ENCODE peak calls at places on chromosomes 12 and 14, in eight cellular contexts. C, E, G, Y, X, V, J and Q are unnamed samples.

GRCh38 chr14:100246809-100247428 is 8.0 kb downstream of the YY1 start:
- DNase-seq in J (no peak), C (peak), V (no peak), E (peak), Y (no peak), X (peak), G (peak), Q (no peak)

GRCh38 chr12:66176525-66176924 is 6.7 kb upstream of the TMBIM4 start:
- DNase-seq in J (no peak), C (no peak), V (no peak), E (no peak), X (no peak), G (no peak), Y (no peak), Q (no peak)

GRCh38 chr12:84740602-84741001 is 172.0 kb downstream of the SLC6A15 start:
- DNase-seq in Y (no peak), J (no peak), V (no peak), X (no peak), G (no peak), C (no peak), E (no peak), Q (no peak)

GRCh38 chr12:73798523-73798922 is 739.1 kb upstream of the ATXN7L3B start:
- DNase-seq in J (no peak), V (no peak), C (no peak), E (no peak), X (no peak), Y (no peak), G (no peak), Q (no peak)

GRCh38 chr12:10301103-10301502 is 6.6 kb upstream of the KLRD1 start:
- DNase-seq in X (no peak), V (no peak), E (no peak), C (no peak), J (no peak), G (no peak), Y (no peak), Q (no peak)

GRCh38 chr12:47022296-47022695 is 57.1 kb upstream of the PCED1B start:
- DNase-seq in Y (no peak), X (peak), C (no peak), J (no peak), V (no peak), G (no peak), E (peak), Q (no peak)

GRCh38 chr12:16586350-16587109 is 19.4 kb downstream of the LMO3 start:
- DNase-seq in X (peak), C (no peak), G (no peak), V (no peak), Y (peak), J (no peak), E (no peak), Q (no peak)

GRCh38 chr12:6547987-6548386 is 7.9 kb downstream of the IFFO1 start:
- DNase-seq in V (no peak), E (peak), C (no peak), X (peak), Y (no peak), G (no peak), J (no peak), Q (no peak)

GRCh38 chr12:12548713-12549112 is 13.9 kb downstream of the DUSP16 start:
- DNase-seq in G (no peak), C (no peak), X (no peak), E (no peak), Y (no peak), V (no peak), J (no peak), Q (no peak)

GRCh38 chr14:72808564-72808963 is 85.3 kb downstream of the DPF3 start:
- DNase-seq in E (no peak), X (no peak), C (no peak), V (no peak), G (no peak), J (no peak), Y (no peak), Q (no peak)

GRCh38 chr14:72745546-72745945 is 148.4 kb downstream of the DPF3 start:
- DNase-seq in J (no peak), V (no peak), C (no peak), E (peak), G (no peak), Y (no peak), X (peak), Q (no peak)

GRCh38 chr12:24955389-24955788 is 6.5 kb upstream of the BCAT1 start:
- DNase-seq in C (no peak), Y (no peak), J (no peak), G (no peak), V (no peak), X (no peak), E (no peak), Q (no peak)

GRCh38 chr12:10610188-10610587 is 3.2 kb downstream of the MAGOHB start:
- DNase-seq in J (no peak), X (no peak), Y (no peak), G (no peak), V (no peak), E (no peak), C (no peak), Q (no peak)

GRCh38 chr14:71311061-71311460 is 403.8 kb downstream of the PCNX1 start:
- DNase-seq in E (no peak), G (no peak), J (no peak), Y (peak), V (peak), X (no peak), C (no peak), Q (no peak)

GRCh38 chr12:110689002-110689600 is at the start of gene HVCN1:
- DNase-seq in V (peak), C (no peak), J (peak), E (no peak), G (no peak), Y (no peak), X (no peak), Q (peak)

GRCh38 chr12:34398366-34398705 is 376.0 kb downstream of the ALG10 start:
- DNase-seq in C (no peak), V (no peak), E (no peak), G (no peak), Y (no peak), X (no peak), J (peak), Q (no peak)

GRCh38 chr12:34121360-34121759 is 99.1 kb downstream of the ALG10 start:
- DNase-seq in V (no peak), G (no peak), C (no peak), X (no peak), Y (no peak), J (no peak), E (no peak), Q (no peak)

GRCh38 chr14:102654298-102654697 is 61.8 kb downstream of the RCOR1 start:
- DNase-seq in J (no peak), G (no peak), C (no peak), V (no peak), Y (no peak), X (no peak), E (no peak), Q (no peak)

GRCh38 chr14:77203611-77204456 is 22.2 kb downstream of the TMEM63C start:
- DNase-seq in J (no peak), E (no peak), X (no peak), Y (peak), G (no peak), C (no peak), V (peak), Q (no peak)

GRCh38 chr12:65490193-65490592 is 211.7 kb downstream of the MSRB3 start:
- DNase-seq in X (no peak), G (no peak), E (peak), V (no peak), C (no peak), J (no peak), Y (no peak), Q (no peak)

GRCh38 chr12:89346741-89347324 is 5.5 kb downstream of the DUSP6 start:
- DNase-seq in V (no peak), G (no peak), C (peak), J (no peak), Y (no peak), X (peak), E (no peak), Q (no peak)